ENCODE peak calls at places on chromosome 18, in ten cellular contexts. P, M, N, I, O, U, Q, V, G and K are unnamed samples.

GRCh38 chr18:3595282-3596273 is 145.6 kb downstream of the TGIF1 start:
- DNase-seq in U (peak; percentile 40), I (peak; percentile 55), P (peak; percentile 11), V (no peak), G (peak; percentile 95), N (peak; percentile 72), M (peak; percentile 45), O (peak; percentile 99), Q (no peak), K (peak; percentile 51)

GRCh38 chr18:46199515-46200147 is 95.4 kb downstream of the HAUS1 start:
- DNase-seq in O (peak; percentile 62), M (no peak), I (no peak), U (no peak), Q (no peak), V (no peak), G (peak; percentile 51), P (no peak), N (no peak), K (no peak)

GRCh38 chr18:48941672-48942071 is 9.1 kb downstream of the SMAD7 start:
- DNase-seq in I (no peak), N (no peak), O (no peak), G (no peak), M (no peak), Q (no peak), U (no peak), P (no peak), V (no peak), K (no peak)

GRCh38 chr18:48166971-48167370 is 236.5 kb upstream of the SMAD2 start:
- DNase-seq in M (no peak), N (peak; percentile 74), Q (no peak), G (no peak), O (no peak), P (no peak), U (no peak), I (no peak), V (no peak), K (no peak)

GRCh38 chr18:54671291-54671881 is 80.3 kb downstream of the DYNAP start:
- DNase-seq in I (peak; percentile 27), M (no peak), G (peak; percentile 56), Q (peak; percentile 60), P (no peak), N (no peak), U (no peak), V (no peak), O (peak; percentile 13), K (peak; percentile 32)

GRCh38 chr18:6578686-6579085 is 150.8 kb upstream of the ARHGAP28 start:
- DNase-seq in U (no peak), I (no peak), V (no peak), N (no peak), Q (no peak), G (no peak), M (no peak), O (no peak), P (no peak), K (no peak)

GRCh38 chr18:47595816-47596501 is 334.5 kb downstream of the SMAD2 start:
- DNase-seq in N (peak; percentile 61), V (no peak), U (peak; percentile 28), Q (peak; percentile 28), P (no peak), I (peak; percentile 71), O (no peak), G (no peak), M (no peak), K (peak; percentile 72)

GRCh38 chr18:21242141-21243040 is at the start of gene GREB1L:
- DNase-seq in G (peak; percentile 42), M (no peak), Q (peak; percentile 93), I (peak; percentile 71), U (no peak), P (no peak), N (peak; percentile 34), V (peak; percentile 85), O (peak; percentile 53), K (peak; percentile 69)

GRCh38 chr18:79001001-79001400 is 21.4 kb downstream of the SALL3 start:
- DNase-seq in I (no peak), Q (no peak), N (no peak), G (no peak), M (no peak), U (no peak), O (no peak), V (no peak), P (no peak), K (no peak)

GRCh38 chr18:78995740-78996395 is 16.2 kb downstream of the SALL3 start:
- DNase-seq in I (no peak), M (no peak), Q (no peak), N (no peak), P (no peak), U (no peak), G (no peak), O (no peak), V (no peak), K (no peak)

GRCh38 chr18:78996741-78997490 is 17.3 kb downstream of the SALL3 start:
- DNase-seq in M (no peak), I (no peak), Q (no peak), U (no peak), N (no peak), G (no peak), O (no peak), V (no peak), P (no peak), K (no peak)

GRCh38 chr18:78999939-79000338 is 20.3 kb downstream of the SALL3 start:
- DNase-seq in V (no peak), I (no peak), U (no peak), Q (no peak), P (no peak), G (no peak), N (no peak), M (peak; percentile 34), O (no peak), K (no peak)

GRCh38 chr18:78998350-78999055 is 18.9 kb downstream of the SALL3 start:
- DNase-seq in M (no peak), O (no peak), I (no peak), Q (no peak), N (no peak), V (no peak), P (no peak), U (no peak), G (peak; percentile 30), K (no peak)
- TF ChIP-seq CTCF in M (no peak), O (peak; percentile 4), I (no peak), Q (no peak), N (no peak), V (no peak), P (no peak), U (no peak), G (no peak), K (no peak)

DNA sequence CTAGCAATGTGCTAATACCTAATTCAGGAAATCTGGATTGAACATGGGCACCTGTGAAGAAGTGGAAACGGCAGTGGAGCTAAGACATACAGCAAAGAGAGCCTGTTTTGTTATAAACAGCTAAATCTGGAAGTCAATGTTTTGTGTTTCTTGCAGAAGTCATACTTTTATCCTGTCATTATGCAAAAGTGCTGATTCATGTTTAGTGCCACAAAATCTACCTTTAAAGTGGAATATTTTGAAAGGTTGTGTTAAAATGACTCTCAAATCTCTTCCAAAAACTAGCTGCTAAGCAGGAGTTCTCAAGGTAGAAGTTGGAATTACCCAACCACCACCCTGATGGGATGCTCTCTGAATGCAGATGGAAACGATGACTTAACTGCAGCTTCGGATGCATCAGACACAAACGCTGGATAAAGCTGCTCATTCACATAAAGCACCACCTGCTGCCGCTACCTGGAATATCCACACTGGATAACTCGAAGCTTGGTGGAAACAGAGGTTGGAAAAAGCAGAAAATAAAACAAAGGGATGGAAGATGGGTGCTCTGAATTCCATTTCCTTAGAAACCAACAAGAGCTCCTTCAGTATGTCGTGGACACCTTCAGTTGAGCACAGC is 132.6 kb upstream of the ZNF236 start:
- DNase-seq in N (no peak), I (no peak), O (no peak), Q (peak; percentile 25), M (no peak), G (no peak), U (no peak), V (no peak), P (no peak), K (no peak)
- TF ChIP-seq CTCF in N (no peak), I (no peak), O (no peak), Q (peak; percentile 20), M (no peak), G (no peak), U (no peak), V (no peak), P (no peak), K (no peak)

DNA sequence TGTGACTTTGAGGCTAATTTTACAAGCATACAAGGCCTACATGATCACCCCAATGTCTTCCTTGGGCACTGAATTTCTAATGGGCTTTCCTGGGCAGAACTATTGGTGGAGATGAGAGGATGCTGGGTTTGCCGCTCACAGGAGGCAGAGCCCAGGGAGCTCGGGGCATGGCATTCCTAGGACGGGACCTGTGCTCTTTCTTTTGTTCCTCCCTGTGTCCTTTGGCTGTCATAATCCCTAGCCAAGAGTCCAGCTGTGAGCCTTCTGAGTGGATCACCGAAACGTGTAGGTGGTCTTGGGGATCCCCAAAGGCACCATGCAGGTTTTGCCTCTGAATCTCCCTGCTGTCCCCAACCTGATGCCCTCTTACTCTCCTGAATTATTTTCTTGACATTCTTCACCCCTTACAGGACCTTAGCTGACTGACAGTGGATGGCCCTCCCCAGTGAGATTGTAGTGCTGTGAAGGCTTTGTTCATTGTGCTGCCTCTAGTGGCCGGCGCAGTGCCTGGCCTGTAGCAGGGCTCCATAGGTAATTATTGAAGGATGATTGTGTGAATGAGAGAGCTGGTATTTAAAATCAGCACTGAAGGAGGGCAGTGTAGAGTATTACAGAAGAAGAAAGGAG is 221.9 kb downstream of the ZNF407 start:
- DNase-seq in O (no peak), U (no peak), V (peak; percentile 28), M (no peak), G (no peak), P (no peak), I (no peak), N (no peak), Q (peak; percentile 88), K (peak; percentile 13)
- TF ChIP-seq CTCF in O (peak; percentile 51), U (no peak), V (peak; percentile 62), M (no peak), G (peak; percentile 58), P (no peak), I (peak; percentile 56), N (peak; percentile 36), Q (peak; percentile 97), K (peak; percentile 15)

GRCh38 chr18:62939433-62939832 is 224.1 kb downstream of the PHLPP1 start:
- DNase-seq in V (no peak), Q (no peak), N (no peak), U (no peak), I (no peak), M (no peak), G (no peak), O (no peak), P (no peak), K (no peak)

GRCh38 chr18:62939925-62940324 is 224.6 kb downstream of the PHLPP1 start:
- DNase-seq in U (no peak), V (no peak), P (no peak), Q (no peak), N (no peak), G (no peak), O (no peak), I (no peak), M (no peak), K (no peak)

GRCh38 chr18:62942578-62942977 is 227.2 kb downstream of the PHLPP1 start:
- DNase-seq in Q (no peak), I (no peak), U (no peak), N (no peak), O (no peak), M (no peak), V (no peak), G (no peak), P (no peak), K (no peak)

GRCh38 chr18:62948788-62949187 is 233.4 kb downstream of the PHLPP1 start:
- DNase-seq in I (no peak), V (no peak), G (no peak), P (no peak), N (no peak), M (no peak), U (no peak), Q (no peak), O (no peak), K (no peak)

GRCh38 chr18:62944454-62944853 is 229.1 kb downstream of the PHLPP1 start:
- DNase-seq in O (no peak), Q (no peak), P (no peak), M (no peak), I (no peak), V (no peak), G (no peak), N (no peak), U (no peak), K (no peak)
- TF ChIP-seq CTCF in O (no peak), Q (no peak), P (no peak), M (no peak), I (no peak), V (no peak), G (peak; percentile 21), N (no peak), U (no peak), K (no peak)